ENCODE peak calls at places on chromosomes 3 and 15, in eight cellular contexts. D is HEK293T; P is brain microvascular endothelial cell; T is activated naive CD4-positive, alpha-beta T cell treated with anti-CD3 and anti-CD28 coated beads, Interleukin-2, amount 50 U/mL, for 16 hours; S is upper lobe of right lung; K is HFF-Myc; Q is posterior cingulate gyrus; C is ACHN. N is an unnamed sample.
A peak's percentile ranks its signal among the peaks of the same experiment; 100 is the strongest.

GRCh38 chr3:124281453-124282316 is 289.8 kb upstream of the ROPN1 start:
- DNase-seq in D (peak; percentile 38), P (peak; percentile 38), T (no peak), S (no peak), K (no peak), Q (no peak), C (peak; percentile 62), N (no peak)

GRCh38 chr3:69020424-69020823 is 6.9 kb upstream of the EOGT start:
- DNase-seq in D (no peak), P (no peak), T (no peak), S (no peak), K (no peak), Q (no peak), C (peak; percentile 21), N (no peak)

GRCh38 chr15:39579487-39580116 is 1.3 kb upstream of the THBS1 start:
- DNase-seq in D (no peak), P (peak; percentile 90), T (no peak), S (peak; percentile 82), K (no peak), Q (peak; percentile 27), C (peak; percentile 93), N (peak; percentile 97)

GRCh38 chr3:186917660-186918312 is 12.5 kb upstream of the ST6GAL1 start:
- DNase-seq in D (no peak), P (no peak), T (no peak), S (no peak), K (no peak), Q (no peak), C (no peak), N (no peak)

GRCh38 chr3:148175215-148175614 is 522.5 kb upstream of the AGTR1 start:
- DNase-seq in D (no peak), P (no peak), T (no peak), S (no peak), K (no peak), Q (no peak), C (no peak), N (no peak)

GRCh38 chr15:70086636-70087035 is 11.1 kb downstream of the TLE3 start:
- DNase-seq in D (no peak), P (no peak), T (no peak), S (no peak), K (no peak), Q (no peak), C (no peak), N (no peak)

GRCh38 chr3:126061301-126062032 is 22.5 kb downstream of the SLC41A3 start:
- DNase-seq in D (peak; percentile 2), P (no peak), T (no peak), S (no peak), K (no peak), Q (no peak), C (no peak), N (no peak)

GRCh38 chr3:169147246-169148008 is 516.1 kb downstream of the MECOM start:
- DNase-seq in D (peak; percentile 48), P (peak; percentile 67), T (peak; percentile 11), S (peak; percentile 68), K (no peak), Q (no peak), C (peak; percentile 77), N (peak; percentile 54)

GRCh38 chr3:169457807-169458206 is 205.7 kb downstream of the MECOM start:
- DNase-seq in D (no peak), P (no peak), T (no peak), S (no peak), K (no peak), Q (no peak), C (no peak), N (no peak)

GRCh38 chr15:68842958-68843357 is 22.3 kb upstream of the ANP32A start:
- DNase-seq in D (no peak), P (no peak), T (no peak), S (no peak), K (no peak), Q (no peak), C (no peak), N (no peak)

GRCh38 chr3:169323580-169324453 is 339.7 kb downstream of the MECOM start:
- DNase-seq in D (no peak), P (no peak), T (no peak), S (no peak), K (no peak), Q (peak; percentile 15), C (no peak), N (no peak)

GRCh38 chr3:151437906-151438305 is 23.0 kb downstream of the IGSF10 start:
- DNase-seq in D (no peak), P (no peak), T (no peak), S (no peak), K (no peak), Q (no peak), C (no peak), N (no peak)

GRCh38 chr3:58084788-58085543 is 76.7 kb downstream of the FLNB start:
- DNase-seq in D (no peak), P (no peak), T (no peak), S (no peak), K (no peak), Q (no peak), C (no peak), N (no peak)

GRCh38 chr3:113245775-113246174 is 34.4 kb downstream of the BOC start:
- DNase-seq in D (no peak), P (no peak), T (no peak), S (no peak), K (no peak), Q (no peak), C (no peak), N (no peak)

GRCh38 chr3:46922426-46922825 is 44.9 kb downstream of the PTH1R start:
- DNase-seq in D (no peak), P (no peak), T (no peak), S (no peak), K (no peak), Q (no peak), C (no peak), N (no peak)

GRCh38 chr3:151630035-151630434 is 103.7 kb upstream of the AADACL2 start:
- DNase-seq in D (no peak), P (no peak), T (no peak), S (no peak), K (no peak), Q (no peak), C (no peak), N (no peak)

GRCh38 chr3:57228734-57229505 is 1.4 kb downstream of the APPL1 start:
- DNase-seq in D (no peak), P (peak; percentile 29), T (no peak), S (no peak), K (peak; percentile 27), Q (no peak), C (peak; percentile 51), N (no peak)

GRCh38 chr15:67601008-67601620 is 58.6 kb downstream of the MAP2K5 start:
- DNase-seq in D (no peak), P (no peak), T (no peak), S (no peak), K (no peak), Q (no peak), C (no peak), N (no peak)

GRCh38 chr15:23642413-23643044 is 5.1 kb downstream of the MAGEL2 start:
- DNase-seq in D (peak; percentile 57), P (peak; percentile 10), T (no peak), S (peak; percentile 71), K (peak; percentile 12), Q (peak; percentile 69), C (peak; percentile 53), N (no peak)